ENCODE peak calls at places on chromosomes 12 and 14, in eight cellular contexts. V is mesendoderm, R is HepG2, E is GM23248, X is MM.1S, C is hepatocyte, D is A549, K is mammary epithelial cell. Z is an unnamed sample.

GRCh38 chr12:104790296-104791125 is 167.6 kb downstream of the SLC41A2 start:
- DNase-seq in V (peak), K (no peak), E (peak), D (peak), R (peak), X (no peak), C (peak), Z (no peak)

GRCh38 chr12:2636741-2637140 is 158.0 kb upstream of the FKBP4 start:
- DNase-seq in E (no peak), V (no peak), X (no peak), D (no peak), C (no peak), K (no peak), R (no peak), Z (no peak)

GRCh38 chr12:114562654-114563053 is 121.3 kb downstream of the TBX3 start:
- DNase-seq in X (no peak), C (no peak), R (no peak), K (no peak), E (no peak), D (no peak), V (peak), Z (no peak)

GRCh38 chr14:38290601-38291190 is 34.8 kb upstream of the CLEC14A start:
- DNase-seq in X (no peak), D (no peak), V (no peak), E (peak), C (peak), R (peak), K (no peak), Z (peak)

GRCh38 chr12:121748571-121749265 is 36.2 kb downstream of the TMEM120B start:
- DNase-seq in V (peak), E (peak), X (no peak), C (peak), D (peak), R (peak), K (no peak), Z (peak)

GRCh38 chr12:80596509-80596908 is 110.9 kb upstream of the MYF6 start:
- DNase-seq in X (no peak), E (no peak), D (no peak), R (no peak), V (no peak), K (no peak), C (no peak), Z (no peak)

GRCh38 chr14:34713681-34714319 is 593 bp downstream of the CFL2 start:
- DNase-seq in K (peak), R (peak), C (peak), E (peak), D (no peak), X (no peak), V (peak), Z (peak)

GRCh38 chr14:104800600-104801283 is at the start of gene ZBTB42:
- DNase-seq in V (peak), C (peak), K (peak), E (peak), R (peak), D (no peak), X (peak), Z (peak)

GRCh38 chr12:9730591-9730990 is 2.3 kb downstream of the CLECL1 start:
- DNase-seq in X (no peak), R (no peak), C (no peak), V (no peak), E (no peak), D (no peak), K (no peak), Z (no peak)
- H3K4me2 ChIP-seq in X (no peak), R (no peak), C (no peak), V (no peak), E (no peak), D (no peak), K (no peak), Z (no peak)

DNA sequence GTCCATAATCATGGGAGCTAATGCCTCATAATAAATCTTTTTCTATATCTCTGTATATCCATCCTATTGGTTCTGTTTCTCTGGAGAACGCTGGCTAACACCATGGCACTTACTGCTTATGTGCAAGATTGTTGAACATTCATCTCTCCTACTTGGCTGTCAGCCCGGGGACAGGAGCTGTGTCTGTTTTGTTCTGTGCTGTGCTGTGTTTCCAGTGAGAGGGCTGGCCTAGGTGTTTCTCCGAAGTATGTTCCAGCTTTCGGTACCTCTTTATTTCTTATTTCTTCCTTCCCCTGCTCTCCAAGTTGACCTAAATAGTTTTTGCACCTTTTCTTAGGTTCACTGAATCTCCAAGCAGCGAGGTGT is 18.8 kb upstream of the NR4A1 start:
- DNase-seq in K (peak), D (no peak), E (peak), V (no peak), C (peak), X (no peak), R (no peak), Z (no peak)
- H3K4me3 ChIP-seq in K (peak), D (peak), E (peak), V (no peak), C (no peak), X (peak), R (peak), Z (peak)

DNA sequence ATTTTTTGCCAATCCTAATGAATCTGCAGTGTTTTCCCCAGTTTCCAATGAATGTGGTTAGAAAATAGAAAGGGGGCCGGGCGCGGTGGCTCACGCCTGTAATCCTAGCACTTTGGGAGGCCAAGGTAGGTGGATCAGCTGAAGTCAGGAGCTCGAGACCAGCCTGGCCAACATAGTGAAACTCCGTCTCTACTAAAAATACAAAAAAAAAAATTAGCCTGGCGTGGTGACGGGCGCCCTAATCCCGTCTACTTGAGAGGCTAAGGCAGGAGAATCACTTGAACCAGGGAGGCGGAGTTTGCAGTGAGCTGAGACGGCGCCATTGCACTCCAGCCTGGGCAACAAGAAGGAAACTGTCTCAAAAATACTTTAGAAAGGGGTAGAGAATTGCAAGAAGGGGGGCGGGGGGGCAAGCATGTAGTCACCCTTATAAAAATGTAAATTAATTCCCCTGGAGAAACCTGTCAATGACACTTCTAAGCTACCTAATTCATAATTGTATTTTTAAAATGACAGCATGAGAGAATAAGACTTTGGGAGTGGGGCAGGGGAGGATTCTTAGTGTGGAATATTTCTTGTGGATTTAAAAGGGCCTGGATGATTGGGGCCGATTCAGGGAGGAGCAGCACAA is 1.7 kb downstream of the KLHDC2 start:
- DNase-seq in C (no peak), D (no peak), V (no peak), R (no peak), X (no peak), K (no peak), E (no peak), Z (no peak)
- H3K27ac ChIP-seq in C (peak), D (peak), V (no peak), R (peak), X (no peak), K (peak), E (peak), Z (peak)

DNA sequence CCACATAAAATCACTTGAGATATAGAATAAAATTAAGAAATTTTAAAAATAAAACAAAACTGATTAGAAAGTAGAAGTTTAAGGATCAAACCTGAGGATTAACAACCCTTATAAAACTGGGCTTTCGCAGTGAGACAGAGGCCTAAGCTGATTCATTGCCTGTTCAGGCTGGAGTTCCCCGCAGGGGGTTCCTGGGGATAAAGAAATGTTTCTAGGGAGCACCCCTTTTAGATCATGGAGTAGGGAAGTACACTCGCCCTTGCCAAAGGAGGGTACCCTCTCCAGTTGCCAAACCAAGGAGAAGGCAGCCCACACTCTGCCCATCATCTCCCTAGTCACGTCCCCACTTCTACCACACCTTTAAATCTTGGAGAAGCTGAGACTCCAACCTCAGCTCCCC is 6.8 kb downstream of the GLIPR1 start:
- DNase-seq in C (no peak), D (no peak), X (no peak), E (no peak), R (no peak), V (peak), K (no peak), Z (no peak)
- H3K4me2 ChIP-seq in C (no peak), D (no peak), X (no peak), E (no peak), R (no peak), V (no peak), K (no peak), Z (no peak)

GRCh38 chr12:94599189-94599588 is 51.2 kb downstream of the TMCC3 start:
- DNase-seq in D (no peak), V (no peak), X (no peak), K (no peak), E (no peak), C (no peak), R (no peak), Z (no peak)

GRCh38 chr12:94609917-94610443 is 40.4 kb downstream of the TMCC3 start:
- DNase-seq in K (no peak), E (no peak), C (no peak), X (no peak), D (no peak), V (no peak), R (no peak), Z (no peak)

GRCh38 chr12:94601972-94602517 is 48.3 kb downstream of the TMCC3 start:
- DNase-seq in D (no peak), K (no peak), X (no peak), R (no peak), V (no peak), C (no peak), E (no peak), Z (no peak)

GRCh38 chr12:94603434-94604068 is 46.8 kb downstream of the TMCC3 start:
- DNase-seq in C (no peak), E (peak), R (peak), V (peak), K (no peak), X (peak), D (peak), Z (no peak)

GRCh38 chr12:94604299-94604698 is 46.1 kb downstream of the TMCC3 start:
- DNase-seq in C (no peak), E (no peak), D (no peak), R (no peak), K (no peak), V (no peak), X (no peak), Z (no peak)
- H3K4me3 ChIP-seq in C (no peak), E (no peak), D (no peak), R (no peak), K (no peak), V (no peak), X (no peak), Z (no peak)

DNA sequence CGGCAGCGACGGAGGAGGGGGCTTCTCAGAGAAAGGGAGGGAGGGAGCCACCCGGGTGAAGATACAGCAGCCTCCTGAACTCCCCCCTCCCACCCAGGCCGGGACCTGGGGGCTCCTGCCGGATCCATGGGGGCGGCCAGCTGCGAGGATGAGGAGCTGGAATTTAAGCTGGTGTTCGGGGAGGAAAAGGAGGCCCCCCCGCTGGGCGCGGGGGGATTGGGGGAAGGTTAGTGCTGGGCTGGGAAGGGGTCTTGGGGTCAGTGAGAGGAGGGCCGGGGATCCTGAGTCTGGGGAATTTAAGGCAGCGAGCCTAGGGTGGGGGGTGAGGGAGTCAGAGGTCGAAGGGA is 204 bp downstream of the NFATC4 start:
- DNase-seq in K (no peak), E (no peak), C (peak), D (no peak), V (no peak), X (no peak), R (no peak), Z (no peak)
- H3K27ac ChIP-seq in K (no peak), E (peak), C (peak), D (peak), V (no peak), X (no peak), R (no peak), Z (no peak)

GRCh38 chr12:51850081-51850932 is 1.8 kb upstream of the FIGNL2 start:
- DNase-seq in V (no peak), R (no peak), D (no peak), X (no peak), C (no peak), K (no peak), E (no peak), Z (no peak)
- H3K4me2 ChIP-seq in V (no peak), R (no peak), D (no peak), X (no peak), C (peak), K (no peak), E (no peak), Z (no peak)

GRCh38 chr12:27614866-27615265 is 81.4 kb upstream of the REP15 start:
- DNase-seq in K (no peak), R (no peak), E (no peak), X (no peak), D (no peak), V (no peak), C (no peak), Z (no peak)

GRCh38 chr12:27618836-27619235 is 77.4 kb upstream of the REP15 start:
- DNase-seq in E (no peak), K (no peak), R (no peak), V (no peak), D (no peak), C (no peak), X (no peak), Z (no peak)

GRCh38 chr12:27614386-27614785 is 81.9 kb upstream of the REP15 start:
- DNase-seq in R (no peak), K (no peak), C (no peak), E (no peak), V (no peak), X (no peak), D (no peak), Z (no peak)

GRCh38 chr12:27616356-27617150 is 79.7 kb upstream of the REP15 start:
- DNase-seq in E (peak), C (no peak), R (no peak), K (peak), X (no peak), V (no peak), D (no peak), Z (no peak)

GRCh38 chr12:27615331-27615891 is 80.8 kb upstream of the REP15 start:
- DNase-seq in E (peak), D (no peak), K (no peak), V (peak), C (peak), X (no peak), R (no peak), Z (peak)
- H3K4me3 ChIP-seq in E (no peak), D (no peak), K (no peak), V (no peak), C (no peak), X (no peak), R (no peak), Z (no peak)

GRCh38 chr14:68293404-68293803 is 473.8 kb downstream of the RAD51B start:
- DNase-seq in X (no peak), K (no peak), V (no peak), E (no peak), C (no peak), D (no peak), R (no peak), Z (no peak)

GRCh38 chr14:68292467-68293334 is 473.1 kb downstream of the RAD51B start:
- DNase-seq in K (no peak), X (peak), R (no peak), D (no peak), C (peak), V (peak), E (peak), Z (no peak)

GRCh38 chr14:68295316-68295816 is 475.8 kb downstream of the RAD51B start:
- DNase-seq in E (no peak), V (peak), X (no peak), K (no peak), C (peak), R (peak), D (no peak), Z (no peak)

GRCh38 chr14:68286667-68287066 is 467.1 kb downstream of the RAD51B start:
- DNase-seq in R (no peak), E (peak), X (no peak), K (peak), D (no peak), V (no peak), C (no peak), Z (no peak)

GRCh38 chr14:68291820-68292219 is 472.2 kb downstream of the RAD51B start:
- DNase-seq in D (no peak), X (no peak), K (no peak), R (peak), E (no peak), C (no peak), V (peak), Z (peak)
- H3K27ac ChIP-seq in D (peak), X (peak), K (no peak), R (no peak), E (no peak), C (peak), V (peak), Z (no peak)

Z was measured in PC-9.